ENCODE peak calls at places on chromosomes 1 and 21, in five cellular contexts. One of them, this sample, is unnamed.

GRCh38 chr1:7613851-7614205 is 157.3 kb upstream of the VAMP3 start:
- DNase-seq in GM20000: no peak
- DNase-seq in NCI-H510A treated with DMSO at 0.1 percent for 48 hours: no peak
- DNase-seq in effector memory CD8-positive, alpha-beta T cell: no peak
- DNase-seq in memory B cell: no peak
- DNase-seq in this sample: no peak

GRCh38 chr1:66571789-66572188 is 37.8 kb downstream of the SGIP1 start:
- DNase-seq in effector memory CD8-positive, alpha-beta T cell: no peak
- DNase-seq in memory B cell: no peak
- DNase-seq in GM20000: no peak
- DNase-seq in NCI-H510A treated with DMSO at 0.1 percent for 48 hours: no peak
- DNase-seq in this sample: no peak

GRCh38 chr21:41673596-41674335 is 93.1 kb downstream of the RIPK4 start:
- DNase-seq in NCI-H510A treated with DMSO at 0.1 percent for 48 hours: no peak
- DNase-seq in effector memory CD8-positive, alpha-beta T cell: no peak
- DNase-seq in memory B cell: no peak
- DNase-seq in GM20000: no peak
- DNase-seq in this sample: no peak

GRCh38 chr1:29379438-29380073 is 143.2 kb downstream of the PTPRU start:
- DNase-seq in memory B cell: no peak
- DNase-seq in NCI-H510A treated with DMSO at 0.1 percent for 48 hours: no peak
- DNase-seq in effector memory CD8-positive, alpha-beta T cell: no peak
- DNase-seq in GM20000: no peak
- DNase-seq in this sample: no peak

GRCh38 chr1:187491082-187491720 is 662.5 kb downstream of the PLA2G4A start:
- DNase-seq in memory B cell: no peak
- DNase-seq in GM20000: no peak
- DNase-seq in effector memory CD8-positive, alpha-beta T cell: no peak
- DNase-seq in NCI-H510A treated with DMSO at 0.1 percent for 48 hours: peak; percentile 40
- DNase-seq in this sample: no peak

GRCh38 chr1:32106663-32107273 is 1.1 kb upstream of the KPNA6 start:
- DNase-seq in effector memory CD8-positive, alpha-beta T cell: no peak
- DNase-seq in GM20000: no peak
- DNase-seq in NCI-H510A treated with DMSO at 0.1 percent for 48 hours: no peak
- DNase-seq in memory B cell: no peak
- DNase-seq in this sample: no peak

GRCh38 chr1:82330330-82330729 is 529.6 kb downstream of the ADGRL2 start:
- DNase-seq in memory B cell: no peak
- DNase-seq in effector memory CD8-positive, alpha-beta T cell: no peak
- DNase-seq in GM20000: no peak
- DNase-seq in NCI-H510A treated with DMSO at 0.1 percent for 48 hours: no peak
- DNase-seq in this sample: no peak

GRCh38 chr1:227760377-227760776 is 25.1 kb downstream of the SNAP47 start:
- DNase-seq in effector memory CD8-positive, alpha-beta T cell: no peak
- DNase-seq in memory B cell: no peak
- DNase-seq in GM20000: no peak
- DNase-seq in NCI-H510A treated with DMSO at 0.1 percent for 48 hours: no peak
- DNase-seq in this sample: no peak

GRCh38 chr1:52057876-52058275 is 1.8 kb downstream of the BTF3L4 start:
- DNase-seq in GM20000: no peak
- DNase-seq in NCI-H510A treated with DMSO at 0.1 percent for 48 hours: no peak
- DNase-seq in effector memory CD8-positive, alpha-beta T cell: no peak
- DNase-seq in memory B cell: no peak
- DNase-seq in this sample: no peak

GRCh38 chr1:6329851-6330250 is 63.7 kb downstream of the ACOT7 start:
- DNase-seq in memory B cell: no peak
- DNase-seq in NCI-H510A treated with DMSO at 0.1 percent for 48 hours: no peak
- DNase-seq in GM20000: no peak
- DNase-seq in effector memory CD8-positive, alpha-beta T cell: no peak
- DNase-seq in this sample: no peak

GRCh38 chr1:62117416-62117815 is 77.2 kb upstream of the L1TD1 start:
- DNase-seq in memory B cell: no peak
- DNase-seq in NCI-H510A treated with DMSO at 0.1 percent for 48 hours: no peak
- DNase-seq in effector memory CD8-positive, alpha-beta T cell: no peak
- DNase-seq in GM20000: no peak
- DNase-seq in this sample: no peak

GRCh38 chr1:7474786-7475502 is 296.2 kb upstream of the VAMP3 start:
- DNase-seq in GM20000: no peak
- DNase-seq in memory B cell: no peak
- DNase-seq in effector memory CD8-positive, alpha-beta T cell: no peak
- DNase-seq in NCI-H510A treated with DMSO at 0.1 percent for 48 hours: no peak
- DNase-seq in this sample: no peak

GRCh38 chr1:158112994-158113758 is 67.5 kb upstream of the CD1D start:
- DNase-seq in GM20000: peak; percentile 48
- DNase-seq in NCI-H510A treated with DMSO at 0.1 percent for 48 hours: peak; percentile 45
- DNase-seq in memory B cell: peak; percentile 61
- DNase-seq in effector memory CD8-positive, alpha-beta T cell: peak; percentile 12
- DNase-seq in this sample: no peak

GRCh38 chr21:46054447-46054846 is 43.5 kb upstream of the COL6A2 start:
- DNase-seq in effector memory CD8-positive, alpha-beta T cell: no peak
- DNase-seq in memory B cell: no peak
- DNase-seq in GM20000: no peak
- DNase-seq in NCI-H510A treated with DMSO at 0.1 percent for 48 hours: no peak
- DNase-seq in this sample: no peak

GRCh38 chr1:161229896-161230295 is 4.0 kb downstream of the TOMM40L start:
- DNase-seq in memory B cell: no peak
- DNase-seq in effector memory CD8-positive, alpha-beta T cell: no peak
- DNase-seq in NCI-H510A treated with DMSO at 0.1 percent for 48 hours: no peak
- DNase-seq in GM20000: no peak
- DNase-seq in this sample: no peak

GRCh38 chr1:118217073-118217620 is 32.1 kb upstream of the SPAG17 start:
- DNase-seq in GM20000: no peak
- DNase-seq in NCI-H510A treated with DMSO at 0.1 percent for 48 hours: peak; percentile 40
- DNase-seq in memory B cell: no peak
- DNase-seq in effector memory CD8-positive, alpha-beta T cell: no peak
- DNase-seq in this sample: no peak

GRCh38 chr1:18955442-18956188 is 861 bp downstream of the IFFO2 start:
- DNase-seq in memory B cell: peak; percentile 59
- DNase-seq in NCI-H510A treated with DMSO at 0.1 percent for 48 hours: peak; percentile 8
- DNase-seq in effector memory CD8-positive, alpha-beta T cell: peak; percentile 51
- DNase-seq in GM20000: peak; percentile 64
- DNase-seq in this sample: no peak

This sample was measured in NCI-H2029 treated with DMSO at 0.1 percent for 48 hours.